ENCODE peak calls at places on chromosomes 7 and 10, in seven cellular contexts. C, A, I, D, G, L and W are unnamed samples.

GRCh38 chr7:85094046-85094720 is 92.7 kb downstream of the SEMA3D start:
- DNase-seq in C (no peak), A (no peak), I (no peak), D (no peak), G (no peak), L (peak), W (no peak)

GRCh38 chr7:103447073-103447960 is 1.3 kb upstream of the SLC26A5 start:
- DNase-seq in C (no peak), A (peak), I (peak), D (peak), G (peak), L (no peak), W (peak)

GRCh38 chr7:157126921-157127320 is 11.8 kb upstream of the UBE3C start:
- DNase-seq in C (no peak), A (no peak), I (no peak), D (no peak), G (no peak), L (no peak), W (no peak)

GRCh38 chr10:124249196-124249595 is 155.8 kb upstream of the CHST15 start:
- DNase-seq in C (no peak), A (peak), I (no peak), D (no peak), G (no peak), L (no peak), W (no peak)

GRCh38 chr7:7895754-7896153 is 72.8 kb upstream of the GLCCI1 start:
- DNase-seq in C (no peak), A (no peak), I (no peak), D (no peak), G (no peak), L (no peak), W (no peak)

GRCh38 chr7:74656421-74656910 is 1.1 kb upstream of the GTF2I start:
- DNase-seq in C (peak), A (peak), I (peak), D (no peak), G (peak), L (peak), W (peak)

GRCh38 chr10:377228-377627 is 242.0 kb downstream of the ZMYND11 start:
- DNase-seq in C (no peak), A (no peak), I (no peak), D (no peak), G (no peak), L (no peak), W (no peak)

GRCh38 chr7:42189535-42189934 is 47.5 kb downstream of the GLI3 start:
- DNase-seq in C (no peak), A (no peak), I (no peak), D (no peak), G (no peak), L (no peak), W (no peak)

GRCh38 chr10:69572159-69573055 is 815 bp downstream of the NEUROG3 start:
- DNase-seq in C (no peak), A (no peak), I (peak), D (no peak), G (no peak), L (peak), W (no peak)

GRCh38 chr10:90999512-91000172 is 78.8 kb upstream of the ANKRD1 start:
- DNase-seq in C (no peak), A (no peak), I (no peak), D (no peak), G (no peak), L (no peak), W (no peak)

GRCh38 chr7:101985646-101986199 is 168.3 kb downstream of the CUX1 start:
- DNase-seq in C (no peak), A (no peak), I (no peak), D (no peak), G (no peak), L (no peak), W (no peak)

GRCh38 chr10:86258488-86258887 is 108.1 kb downstream of the GRID1 start:
- DNase-seq in C (no peak), A (no peak), I (no peak), D (no peak), G (no peak), L (no peak), W (peak)

GRCh38 chr7:148763622-148764021 is 64.9 kb downstream of the CUL1 start:
- DNase-seq in C (no peak), A (no peak), I (no peak), D (no peak), G (no peak), L (no peak), W (no peak)

GRCh38 chr10:36114913-36115312 is 472.8 kb upstream of the FZD8 start:
- DNase-seq in C (no peak), A (no peak), I (no peak), D (no peak), G (no peak), L (no peak), W (no peak)

GRCh38 chr10:35398355-35398754 is 62.0 kb downstream of the CCNY start:
- DNase-seq in C (no peak), A (no peak), I (no peak), D (no peak), G (no peak), L (no peak), W (no peak)

GRCh38 chr10:78600740-78601139 is 468.0 kb upstream of the ZMIZ1 start:
- DNase-seq in C (no peak), A (peak), I (no peak), D (no peak), G (no peak), L (no peak), W (no peak)